ENCODE peak calls at places on chromosomes 13 and 19, in seven cellular contexts. L is neural progenitor cell; R is ovary; E is mammary epithelial cell; Z is pancreas; O is endothelial cell of umbilical vein; A is CD8-positive, alpha-beta T cell. V is an unnamed sample.

GRCh38 chr13:45278096-45278645 is 62.8 kb downstream of the TPT1 start:
- DNase-seq in L (no peak), R (no peak), E (no peak), Z (no peak), O (peak; percentile 68), A (no peak), V (no peak)

GRCh38 chr19:55638864-55639359 is 1.9 kb upstream of the ZNF580 start:
- DNase-seq in L (peak; percentile 52), R (peak; percentile 48), E (no peak), Z (no peak), O (no peak), A (peak; percentile 66), V (peak; percentile 66)

GRCh38 chr13:23824355-23824754 is 64.8 kb downstream of the MIPEP start:
- DNase-seq in L (no peak), R (no peak), E (no peak), Z (no peak), O (no peak), A (no peak), V (peak; percentile 71)

GRCh38 chr19:41917676-41918075 is 10.6 kb downstream of the ERFL start:
- DNase-seq in L (no peak), R (no peak), E (no peak), Z (no peak), O (no peak), A (no peak), V (no peak)

GRCh38 chr13:45328661-45329105 is 12.3 kb downstream of the TPT1 start:
- DNase-seq in L (no peak), R (no peak), E (no peak), Z (no peak), O (peak; percentile 72), A (no peak), V (no peak)

GRCh38 chr13:23966691-23967615 is 69.7 kb upstream of the C1QTNF9B start:
- DNase-seq in L (no peak), R (no peak), E (no peak), Z (no peak), O (no peak), A (no peak), V (no peak)

GRCh38 chr13:25180795-25181537 is 8.9 kb upstream of the AMER2 start:
- DNase-seq in L (peak; percentile 31), R (no peak), E (no peak), Z (no peak), O (no peak), A (no peak), V (no peak)

GRCh38 chr13:95752677-95753076 is 75.7 kb downstream of the DNAJC3 start:
- DNase-seq in L (no peak), R (no peak), E (no peak), Z (no peak), O (no peak), A (no peak), V (no peak)

GRCh38 chr19:31350033-31350692 is 927 bp upstream of the TSHZ3 start:
- DNase-seq in L (peak; percentile 38), R (peak; percentile 80), E (no peak), Z (peak; percentile 65), O (no peak), A (no peak), V (peak; percentile 63)

GRCh38 chr19:35828694-35829301 is 16.2 kb upstream of the PRODH2 start:
- DNase-seq in L (peak; percentile 95), R (peak; percentile 70), E (peak; percentile 45), Z (peak; percentile 71), O (peak; percentile 45), A (peak; percentile 51), V (peak; percentile 60)

GRCh38 chr13:41267106-41267505 is 3.7 kb upstream of the MTRF1 start:
- DNase-seq in L (no peak), R (no peak), E (peak; percentile 82), Z (no peak), O (no peak), A (no peak), V (no peak)

GRCh38 chr13:113656831-113657671 is 947 bp downstream of the ATP4B start:
- DNase-seq in L (no peak), R (peak; percentile 11), E (no peak), Z (peak; percentile 50), O (no peak), A (peak; percentile 2), V (no peak)

GRCh38 chr19:39475748-39476147 is 4.9 kb upstream of the TIMM50 start:
- DNase-seq in L (no peak), R (no peak), E (no peak), Z (no peak), O (no peak), A (no peak), V (no peak)
- H3K4me3 ChIP-seq in L (no peak overlapping the region), R (no peak overlapping the region), E (no peak overlapping the region), Z (no peak overlapping the region), O (no peak overlapping the region), A (no peak overlapping the region), V (no peak overlapping the region)

DNA sequence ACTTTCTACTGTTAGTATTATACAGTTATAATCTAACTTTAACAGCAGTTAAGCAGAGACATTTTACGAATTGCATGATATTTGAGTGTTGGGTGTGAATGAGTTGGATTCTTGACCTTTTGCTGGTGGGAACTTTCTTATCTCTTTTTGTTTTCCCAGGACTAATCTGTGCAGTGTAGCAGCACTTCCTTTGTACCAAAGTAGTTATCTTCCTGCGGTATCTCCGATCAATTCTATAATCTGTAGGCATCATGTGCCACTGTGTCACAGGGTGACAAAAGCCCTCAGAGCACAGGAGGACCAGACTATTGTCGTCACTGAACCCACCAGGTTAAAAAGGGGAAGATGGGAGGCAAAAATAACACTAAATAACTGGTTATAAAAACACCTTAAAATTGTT is 823.5 kb downstream of the GPC5 start:
- DNase-seq in L (peak; percentile 13), R (no peak), E (no peak), Z (no peak), O (no peak), A (no peak), V (no peak)
- H3K9me3 ChIP-seq in L (no peaks in the 10 kb centered on the region), R (no peaks in the 10 kb centered on the region), E (peaks cover 4% of the 10 kb centered on the region), Z (no peaks in the 10 kb centered on the region), O (peaks cover 1% of the 10 kb centered on the region), A (no peaks in the 10 kb centered on the region), V (no peaks in the 10 kb centered on the region)

GRCh38 chr19:8320564-8321066 is 560 bp downstream of the NDUFA7 start:
- DNase-seq in L (peak; percentile 24), R (no peak), E (no peak), Z (no peak), O (no peak), A (no peak), V (no peak)
- H3K36me3 ChIP-seq in L (no peaks in the 10 kb centered on the region), R (no peaks in the 10 kb centered on the region), E (peaks cover 11% of the 10 kb centered on the region), Z (no peaks in the 10 kb centered on the region), O (peaks cover 6% of the 10 kb centered on the region), A (peaks cover 9% of the 10 kb centered on the region), V (peaks cover 57% of the 10 kb centered on the region)

GRCh38 chr19:2983351-2984195 is 6.2 kb downstream of the TLE6 start:
- DNase-seq in L (peak; percentile 92), R (peak; percentile 61), E (peak; percentile 76), Z (peak; percentile 73), O (peak; percentile 64), A (no peak), V (peak; percentile 18)
- H3K4me3 ChIP-seq in L (peak overlapping the region; percentile 19), R (peak overlapping the region; percentile 29), E (no peak overlapping the region), Z (no peak overlapping the region), O (peak overlapping the region; percentile 13), A (no peak overlapping the region), V (no peak overlapping the region)

GRCh38 chr19:9413240-9413954 is 22.0 kb downstream of the ZNF266 start:
- DNase-seq in L (no peak), R (no peak), E (no peak), Z (no peak), O (no peak), A (no peak), V (no peak)

GRCh38 chr19:9406798-9407352 is 28.5 kb downstream of the ZNF266 start:
- DNase-seq in L (no peak), R (peak; percentile 83), E (peak; percentile 78), Z (peak; percentile 80), O (no peak), A (peak; percentile 12), V (peak; percentile 77)

GRCh38 chr19:9407827-9408226 is 27.5 kb downstream of the ZNF266 start:
- DNase-seq in L (no peak), R (no peak), E (no peak), Z (no peak), O (no peak), A (no peak), V (no peak)
- H3K9me3 ChIP-seq in L (peaks cover 8% of the 10 kb centered on the region), R (peaks cover 28% of the 10 kb centered on the region), E (peaks cover 36% of the 10 kb centered on the region), Z (peaks cover 2% of the 10 kb centered on the region), O (peaks cover 11% of the 10 kb centered on the region), A (peaks cover 44% of the 10 kb centered on the region), V (peaks cover 50% of the 10 kb centered on the region)

DNA sequence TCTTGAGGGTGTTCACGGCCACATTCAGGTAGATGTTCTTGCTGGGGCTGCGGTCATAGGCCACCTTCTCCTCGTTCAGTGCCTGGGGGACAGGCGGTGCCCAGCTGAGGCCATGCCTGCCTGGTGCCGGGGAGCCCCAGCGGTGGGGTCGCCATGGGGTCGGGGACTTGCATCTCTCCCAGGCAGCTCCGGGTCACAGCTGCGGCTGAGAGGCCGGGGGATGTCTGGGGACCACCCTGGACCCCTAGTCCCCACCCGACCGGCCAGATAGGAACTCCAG is 7.8 kb upstream of the ATP8B3 start:
- DNase-seq in L (no peak), R (no peak), E (no peak), Z (no peak), O (no peak), A (no peak), V (no peak)
- H3K36me3 ChIP-seq in L (no peaks in the 10 kb centered on the region), R (no peaks in the 10 kb centered on the region), E (peaks cover 15% of the 10 kb centered on the region), Z (peaks cover 6% of the 10 kb centered on the region), O (peaks cover 60% of the 10 kb centered on the region), A (peaks cover 35% of the 10 kb centered on the region), V (peaks cover 3% of the 10 kb centered on the region)